ENCODE peak calls at places on chromosomes 12 and 14, in five cellular contexts. M is A549; H is CD8-positive, alpha-beta T cell; C is gastrocnemius medialis; N is PC-3. Q is an unnamed sample.

GRCh38 chr14:23035303-23036164 is 834 bp upstream of the PSMB5 start:
- DNase-seq in M (no peak), H (no peak), C (no peak), N (no peak), Q (no peak)

GRCh38 chr14:92751819-92752218 is 3.4 kb upstream of the LGMN start:
- DNase-seq in M (no peak), H (no peak), C (no peak), N (no peak), Q (no peak)

GRCh38 chr12:69966409-69966808 is 141.4 kb downstream of the MYRFL start:
- DNase-seq in M (peak; percentile 28), H (no peak), C (peak; percentile 42), N (peak; percentile 95), Q (no peak)

GRCh38 chr14:61355892-61356325 is 34.5 kb downstream of the PRKCH start:
- DNase-seq in M (peak; percentile 34), H (no peak), C (peak; percentile 5), N (peak; percentile 100), Q (peak; percentile 74)

GRCh38 chr14:93691042-93691780 is 97.1 kb downstream of the PRIMA1 start:
- DNase-seq in M (no peak), H (no peak), C (no peak), N (no peak), Q (no peak)

GRCh38 chr12:108861878-108862587 is 4.7 kb upstream of the SSH1 start:
- DNase-seq in M (no peak), H (no peak), C (no peak), N (no peak), Q (no peak)

GRCh38 chr12:132227782-132228417 is 83.6 kb downstream of the NOC4L start:
- DNase-seq in M (no peak), H (no peak), C (no peak), N (no peak), Q (no peak)

GRCh38 chr12:3553681-3554546 is 62.9 kb downstream of the PRMT8 start:
- DNase-seq in M (no peak), H (no peak), C (no peak), N (no peak), Q (no peak)

GRCh38 chr12:71665109-71665476 is 992 bp downstream of the THAP2 start:
- DNase-seq in M (no peak), H (no peak), C (no peak), N (peak; percentile 15), Q (no peak)

GRCh38 chr14:79578470-79578869 is 632.8 kb downstream of the DIO2 start:
- DNase-seq in M (no peak), H (no peak), C (no peak), N (no peak), Q (no peak)

GRCh38 chr12:110371408-110372055 is 32.0 kb downstream of the ANAPC7 start:
- DNase-seq in M (no peak), H (no peak), C (no peak), N (no peak), Q (no peak)

GRCh38 chr12:116392061-116392460 is 114.6 kb upstream of the MED13L start:
- DNase-seq in M (no peak), H (no peak), C (no peak), N (no peak), Q (no peak)

GRCh38 chr12:62909340-62909739 is 25.6 kb downstream of the PPM1H start:
- DNase-seq in M (no peak), H (no peak), C (no peak), N (no peak), Q (no peak)

GRCh38 chr12:98424726-98425401 is 90.5 kb upstream of the TMPO start:
- DNase-seq in M (peak; percentile 76), H (peak; percentile 7), C (no peak), N (peak; percentile 89), Q (no peak)

GRCh38 chr12:7066596-7066995 is 6.1 kb downstream of the C1S start:
- DNase-seq in M (no peak), H (no peak), C (no peak), N (no peak), Q (no peak)

GRCh38 chr12:27367078-27367477 is 34.4 kb downstream of the BMAL2 start:
- DNase-seq in M (no peak), H (no peak), C (no peak), N (peak; percentile 37), Q (no peak)

GRCh38 chr14:56117765-56118610 is at the start of gene PELI2:
- DNase-seq in M (peak; percentile 33), H (peak; percentile 66), C (peak; percentile 32), N (peak; percentile 50), Q (peak; percentile 86)

GRCh38 chr12:10016881-10017280 is 6.5 kb downstream of the CLEC12B start:
- DNase-seq in M (peak; percentile 7), H (no peak), C (no peak), N (peak; percentile 54), Q (no peak)

GRCh38 chr14:75264036-75264435 is 14.6 kb upstream of the FOS start:
- DNase-seq in M (no peak), H (no peak), C (no peak), N (peak; percentile 36), Q (no peak)

GRCh38 chr12:78406776-78407335 is 457.7 kb upstream of the SYT1 start:
- DNase-seq in M (no peak), H (no peak), C (no peak), N (no peak), Q (no peak)

GRCh38 chr12:49359671-49360070 is 7.6 kb upstream of the SPATS2 start:
- DNase-seq in M (no peak), H (no peak), C (no peak), N (no peak), Q (no peak)

GRCh38 chr14:105168979-105169507 is 467 bp upstream of the JAG2 start:
- DNase-seq in M (peak; percentile 67), H (no peak), C (no peak), N (no peak), Q (no peak)

GRCh38 chr12:28033538-28033915 is 61.0 kb upstream of the PTHLH start:
- DNase-seq in M (no peak), H (no peak), C (no peak), N (peak; percentile 96), Q (no peak)

GRCh38 chr12:105706321-105706972 is 376.0 kb downstream of the C12orf75 start:
- DNase-seq in M (no peak), H (no peak), C (peak; percentile 81), N (peak; percentile 66), Q (no peak)

GRCh38 chr12:11777962-11778361 is 128.5 kb downstream of the ETV6 start:
- DNase-seq in M (no peak), H (no peak), C (no peak), N (no peak), Q (no peak)

GRCh38 chr12:52612431-52613290 is 5.7 kb downstream of the KRT73 start:
- DNase-seq in M (no peak), H (no peak), C (no peak), N (no peak), Q (peak; percentile 10)

GRCh38 chr12:96892104-96892503 is 15.0 kb upstream of the NEDD1 start:
- DNase-seq in M (no peak), H (no peak), C (no peak), N (no peak), Q (no peak)

GRCh38 chr12:52980773-52981423 is 25.4 kb upstream of the EIF4B start:
- DNase-seq in M (peak; percentile 89), H (peak; percentile 66), C (peak; percentile 70), N (peak; percentile 96), Q (peak; percentile 89)

GRCh38 chr14:80110721-80111120 is 100.6 kb downstream of the DIO2 start:
- DNase-seq in M (no peak), H (no peak), C (no peak), N (no peak), Q (no peak)

GRCh38 chr12:132246997-132247717 is 82.2 kb downstream of the GALNT9 start:
- DNase-seq in M (no peak), H (no peak), C (no peak), N (no peak), Q (no peak)

GRCh38 chr12:44672042-44672441 is 204.1 kb downstream of the NELL2 start:
- DNase-seq in M (no peak), H (no peak), C (no peak), N (no peak), Q (no peak)

GRCh38 chr14:73829526-73830431 is 21.9 kb upstream of the PTGR2 start:
- DNase-seq in M (no peak), H (no peak), C (no peak), N (peak; percentile 65), Q (no peak)

GRCh38 chr12:27316947-27317346 is 15.7 kb upstream of the BMAL2 start:
- DNase-seq in M (no peak), H (no peak), C (no peak), N (peak; percentile 88), Q (no peak)

GRCh38 chr12:40149673-40150260 is 43.9 kb upstream of the SLC2A13 start:
- DNase-seq in M (no peak), H (no peak), C (no peak), N (peak; percentile 37), Q (no peak)

GRCh38 chr12:56462565-56462964 is 5.8 kb upstream of the SPRYD4 start:
- DNase-seq in M (no peak), H (no peak), C (no peak), N (no peak), Q (no peak)

GRCh38 chr12:116287850-116288301 is 10.4 kb upstream of the MED13L start:
- DNase-seq in M (no peak), H (no peak), C (no peak), N (peak; percentile 88), Q (no peak)

DNA sequence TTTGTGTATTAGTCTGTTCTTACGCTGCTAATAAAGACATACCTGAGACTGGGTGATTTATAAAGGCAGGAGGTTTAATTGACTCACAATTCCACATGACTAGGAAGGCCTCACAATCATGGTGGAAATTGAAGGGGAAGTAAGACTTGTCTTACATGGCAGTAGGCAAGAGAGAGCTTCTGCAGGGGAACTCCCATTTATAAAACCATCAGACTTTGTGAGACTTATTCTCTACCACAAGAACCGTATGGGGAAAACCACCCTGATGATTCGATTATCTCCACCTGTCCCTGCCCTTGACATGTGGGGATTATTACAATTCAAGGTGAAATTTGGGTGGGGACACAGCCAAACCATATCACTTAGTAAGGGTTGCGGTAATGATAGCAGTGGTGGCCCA is 833.1 kb downstream of the FLRT2 start:
- DNase-seq in M (no peak), H (no peak), C (no peak), N (no peak), Q (no peak)
- TF ChIP-seq CTCF in M (no peak), H (no peak), C (no peak), N (no peak), Q (no peak)

GRCh38 chr12:67388331-67389163 is 119.4 kb downstream of the CAND1 start:
- DNase-seq in M (peak; percentile 7), H (no peak), C (no peak), N (peak; percentile 24), Q (no peak)
- TF ChIP-seq CTCF in M (no peak), H (no peak), C (peak; percentile 39), N (peak; percentile 29), Q (peak; percentile 72)

DNA sequence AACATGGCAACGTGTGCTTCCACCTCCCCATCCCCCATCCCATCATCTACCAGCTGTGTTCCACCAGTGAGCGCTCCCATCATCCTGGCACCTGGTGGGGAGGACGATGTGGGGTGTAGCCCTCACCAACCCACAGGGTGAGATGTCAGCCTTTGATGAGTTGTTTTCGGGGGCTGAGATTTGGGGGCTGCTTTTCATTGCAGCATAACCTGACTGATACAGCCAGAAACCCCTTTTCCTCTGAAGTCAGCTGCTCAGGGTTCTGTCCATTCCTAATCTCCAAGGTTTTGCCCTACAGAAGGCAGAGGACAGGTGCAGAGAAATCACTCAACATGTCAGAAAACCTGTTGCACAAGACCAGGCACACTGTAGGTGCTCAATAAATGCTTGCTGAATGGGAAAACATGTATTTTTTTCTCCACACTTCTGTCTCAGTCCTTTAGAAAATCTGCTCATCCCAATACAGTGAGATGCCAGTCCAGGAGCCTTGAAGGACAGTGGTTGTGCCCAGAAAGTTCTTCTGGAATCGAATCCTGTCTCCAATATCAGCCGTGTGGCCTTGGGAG is 239.8 kb downstream of the RBM19 start:
- DNase-seq in M (no peak), H (no peak), C (no peak), N (no peak), Q (no peak)
- TF ChIP-seq CTCF in M (no peak), H (no peak), C (no peak), N (no peak), Q (no peak)

GRCh38 chr14:51491036-51491545 is 160.6 kb upstream of the FRMD6 start:
- DNase-seq in M (no peak), H (no peak), C (no peak), N (no peak), Q (no peak)
- TF ChIP-seq CTCF in M (no peak), H (no peak), C (no peak), N (no peak), Q (no peak)

Q was measured in type B pancreatic cell.